ENCODE peak calls at places on chromosomes 5 and 9, in nine cellular contexts. S is heart right ventricle, H is RWPE1, F is brain microvascular endothelial cell, U is uterus, D is cardiac muscle cell, Z is coronary artery, P is substantia nigra, R is GM23248. Q is an unnamed sample.

GRCh38 chr5:76269259-76269958 is 133.7 kb upstream of the IQGAP2 start:
- DNase-seq in S (no peak), H (no peak), F (no peak), U (no peak), D (no peak), Z (no peak), P (no peak), R (no peak), Q (no peak)

GRCh38 chr5:76689321-76690026 is 26.5 kb upstream of the F2R start:
- DNase-seq in S (no peak), H (peak; percentile 82), F (peak; percentile 48), U (no peak), D (peak; percentile 91), Z (no peak), P (no peak), R (peak; percentile 91), Q (peak; percentile 53)

GRCh38 chr9:112112519-112112918 is 62.6 kb downstream of the SUSD1 start:
- DNase-seq in S (no peak), H (peak; percentile 90), F (peak; percentile 91), U (no peak), D (peak; percentile 72), Z (no peak), P (no peak), R (peak; percentile 92), Q (peak; percentile 93)

GRCh38 chr5:65611524-65611923 is 12.6 kb downstream of the TRIM23 start:
- DNase-seq in S (no peak), H (peak; percentile 23), F (peak; percentile 39), U (no peak), D (no peak), Z (no peak), P (no peak), R (no peak), Q (peak; percentile 76)

GRCh38 chr5:15020731-15021130 is 149.2 kb upstream of the ANKH start:
- DNase-seq in S (no peak), H (no peak), F (no peak), U (no peak), D (no peak), Z (no peak), P (no peak), R (no peak), Q (no peak)

GRCh38 chr5:41707853-41708603 is 162.2 kb downstream of the OXCT1 start:
- DNase-seq in S (no peak), H (peak; percentile 31), F (peak; percentile 61), U (no peak), D (peak; percentile 75), Z (no peak), P (no peak), R (peak; percentile 70), Q (peak; percentile 5)

GRCh38 chr9:118929317-118929716 is 439.9 kb downstream of the BRINP1 start:
- DNase-seq in S (no peak), H (no peak), F (no peak), U (no peak), D (no peak), Z (no peak), P (no peak), R (peak; percentile 92), Q (peak; percentile 40)

GRCh38 chr9:79189511-79189924 is 382.2 kb upstream of the TLE4 start:
- DNase-seq in S (no peak), H (no peak), F (peak; percentile 77), U (no peak), D (peak; percentile 81), Z (no peak), P (no peak), R (peak; percentile 89), Q (no peak)

GRCh38 chr9:120432600-120432999 is 147.4 kb downstream of the CDK5RAP2 start:
- DNase-seq in S (no peak), H (no peak), F (no peak), U (no peak), D (no peak), Z (no peak), P (no peak), R (no peak), Q (no peak)

GRCh38 chr9:19154135-19154612 is 26.9 kb upstream of the PLIN2 start:
- DNase-seq in S (no peak), H (no peak), F (peak; percentile 96), U (peak; percentile 88), D (peak; percentile 100), Z (peak; percentile 77), P (no peak), R (peak; percentile 85), Q (no peak)

GRCh38 chr9:131091352-131091992 is 4.9 kb upstream of the AIF1L start:
- DNase-seq in S (no peak), H (no peak), F (no peak), U (no peak), D (no peak), Z (no peak), P (no peak), R (no peak), Q (no peak)

GRCh38 chr9:121498150-121498486 is 1.5 kb downstream of the GGTA1 start:
- DNase-seq in S (no peak), H (peak; percentile 91), F (peak; percentile 81), U (peak; percentile 59), D (peak; percentile 82), Z (no peak), P (no peak), R (peak; percentile 85), Q (peak; percentile 27)

DNA sequence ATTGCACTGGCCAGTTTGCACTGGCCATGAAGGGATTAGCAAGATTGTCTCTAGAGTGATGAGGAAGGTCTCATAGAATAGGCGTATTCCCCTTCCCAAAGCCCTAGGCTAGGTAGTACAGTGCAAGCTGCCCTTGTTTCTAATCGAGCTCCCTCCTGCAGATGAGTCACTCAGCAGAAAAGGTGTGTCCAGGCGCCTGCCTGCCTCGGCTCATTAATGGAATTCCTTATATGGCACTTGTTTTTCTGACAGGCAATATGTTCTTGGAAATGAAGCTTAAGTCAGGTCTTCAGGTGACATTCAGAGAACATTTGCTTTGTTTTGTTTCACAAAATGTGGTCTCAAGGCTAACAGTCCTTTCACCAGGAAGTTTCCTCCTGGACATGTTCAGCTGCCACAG is 281.2 kb upstream of the MAP3K1 start:
- DNase-seq in S (no peak), H (peak; percentile 96), F (no peak), U (peak; percentile 49), D (no peak), Z (no peak), P (no peak), R (peak; percentile 8), Q (peak; percentile 57)
- H3K27ac ChIP-seq in S (no peak overlapping the region), H (peak overlapping the region; percentile 80), F (no peak overlapping the region), U (peak overlapping the region; percentile 59), D (no peak overlapping the region), Z (no peak overlapping the region), P (no peak overlapping the region), R (no peak overlapping the region), Q (peak overlapping the region; percentile 42)

GRCh38 chr5:67494186-67494842 is 297.7 kb upstream of the CD180 start:
- DNase-seq in S (no peak), H (no peak), F (no peak), U (no peak), D (no peak), Z (no peak), P (peak; percentile 68), R (peak; percentile 8), Q (no peak)
- H3K27ac ChIP-seq in S (no peak overlapping the region), H (no peak overlapping the region), F (no peak overlapping the region), U (peak overlapping the region; percentile 69), D (no peak overlapping the region), Z (no peak overlapping the region), P (peak overlapping the region; percentile 65), R (no peak overlapping the region), Q (no peak overlapping the region)

GRCh38 chr9:114641974-114642373 is 15.6 kb downstream of the TEX53 start:
- DNase-seq in S (no peak), H (no peak), F (no peak), U (no peak), D (no peak), Z (no peak), P (no peak), R (no peak), Q (no peak)

GRCh38 chr9:114643001-114643400 is 14.6 kb downstream of the TEX53 start:
- DNase-seq in S (no peak), H (no peak), F (no peak), U (no peak), D (no peak), Z (peak; percentile 53), P (no peak), R (no peak), Q (no peak)

GRCh38 chr9:114638441-114638840 is 19.2 kb downstream of the TEX53 start:
- DNase-seq in S (no peak), H (no peak), F (no peak), U (no peak), D (no peak), Z (no peak), P (no peak), R (no peak), Q (no peak)

DNA sequence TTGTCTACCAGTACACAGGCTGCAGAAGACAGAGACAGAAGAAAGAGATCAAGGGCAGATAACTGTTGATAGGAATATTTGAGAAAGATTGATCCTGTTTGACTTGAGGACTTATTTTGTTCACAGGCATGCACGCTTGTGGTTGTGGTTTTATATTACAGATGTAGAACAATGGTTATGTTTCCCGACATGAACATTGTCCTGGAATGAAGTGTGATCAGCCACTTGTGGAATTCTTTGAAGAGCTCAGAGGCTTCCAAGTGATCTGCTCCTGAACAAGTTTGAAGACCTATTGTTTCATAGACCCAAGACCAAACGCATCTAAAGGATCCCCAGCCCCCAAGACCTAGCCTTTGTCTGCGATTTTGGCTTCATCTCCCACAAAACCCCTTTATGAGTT is 13.7 kb downstream of the TEX53 start:
- DNase-seq in S (no peak), H (no peak), F (no peak), U (no peak), D (no peak), Z (peak; percentile 11), P (no peak), R (no peak), Q (no peak)
- H3K27ac ChIP-seq in S (no peak overlapping the region), H (no peak overlapping the region), F (no peak overlapping the region), U (no peak overlapping the region), D (no peak overlapping the region), Z (no peak overlapping the region), P (no peak overlapping the region), R (no peak overlapping the region), Q (no peak overlapping the region)

GRCh38 chr5:58400737-58401136 is 59.1 kb downstream of the PLK2 start:
- DNase-seq in S (no peak), H (no peak), F (no peak), U (no peak), D (no peak), Z (no peak), P (no peak), R (no peak), Q (no peak)

GRCh38 chr5:58403822-58404433 is 56.0 kb downstream of the PLK2 start:
- DNase-seq in S (no peak), H (peak; percentile 45), F (no peak), U (no peak), D (no peak), Z (no peak), P (no peak), R (no peak), Q (no peak)

GRCh38 chr5:58399951-58400350 is 59.9 kb downstream of the PLK2 start:
- DNase-seq in S (no peak), H (no peak), F (no peak), U (no peak), D (no peak), Z (no peak), P (no peak), R (no peak), Q (no peak)

GRCh38 chr5:58404734-58405133 is 55.2 kb downstream of the PLK2 start:
- DNase-seq in S (no peak), H (no peak), F (no peak), U (no peak), D (no peak), Z (no peak), P (no peak), R (no peak), Q (no peak)

DNA sequence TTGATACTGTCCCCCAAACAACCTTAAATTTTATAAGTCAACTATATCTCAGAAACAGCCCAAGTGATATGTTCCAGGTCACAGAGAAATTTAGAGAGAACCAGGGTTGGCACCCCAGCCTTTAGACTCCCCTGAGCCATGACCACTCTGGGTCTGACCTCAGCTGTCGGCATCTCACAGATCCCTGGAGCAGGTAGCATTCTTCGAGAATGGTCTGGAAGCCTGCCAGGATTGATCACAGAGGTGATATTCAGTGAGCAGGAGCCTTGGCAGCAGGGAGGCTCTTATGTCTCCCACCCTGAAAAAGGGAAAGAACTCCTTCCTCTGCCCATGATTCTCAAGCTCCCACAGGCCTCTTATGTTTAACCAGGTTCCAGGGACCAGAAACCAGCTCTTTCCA is 58.2 kb downstream of the PLK2 start:
- DNase-seq in S (no peak), H (no peak), F (no peak), U (no peak), D (no peak), Z (no peak), P (no peak), R (no peak), Q (no peak)
- H3K27ac ChIP-seq in S (no peak overlapping the region), H (no peak overlapping the region), F (no peak overlapping the region), U (no peak overlapping the region), D (no peak overlapping the region), Z (no peak overlapping the region), P (no peak overlapping the region), R (no peak overlapping the region), Q (no peak overlapping the region)